ENCODE peak calls at places on chromosome 1, in eight cellular contexts. L is fibroblast of the conjunctiva; O is BJ; A is T-cell; G is HEK293T; X is iris pigment epithelial cell; S is activated CD8-positive, alpha-beta memory T cell treated with anti-CD3 and anti-CD28 coated beads, Interleukin-2, amount 50 U/mL, for 4 hours; N is cardiac fibroblast. R is an unnamed sample.

GRCh38 chr1:29946057-29946456 is 709.7 kb downstream of the PTPRU start:
- DNase-seq in G (no peak), S (no peak), L (no peak), A (no peak), X (no peak), N (no peak), O (no peak), R (no peak)

GRCh38 chr1:50175711-50176562 is 67.2 kb downstream of the ELAVL4 start:
- DNase-seq in S (no peak), G (no peak), A (no peak), L (no peak), N (no peak), O (no peak), X (no peak), R (no peak)

GRCh38 chr1:107877749-107878148 is 87.2 kb downstream of the VAV3 start:
- DNase-seq in N (no peak), A (no peak), G (no peak), O (no peak), X (no peak), L (no peak), S (no peak), R (no peak)

GRCh38 chr1:211788626-211789025 is 41.9 kb downstream of the LPGAT1 start:
- DNase-seq in S (no peak), L (peak), N (peak), G (no peak), X (peak), A (no peak), O (no peak), R (no peak)

GRCh38 chr1:35939484-35939883 is 8.6 kb downstream of the AGO3 start:
- DNase-seq in L (no peak), G (no peak), S (no peak), O (no peak), N (no peak), A (no peak), X (no peak), R (no peak)

GRCh38 chr1:211135342-211135950 is 1.5 kb upstream of the KCNH1 start:
- DNase-seq in A (no peak), S (no peak), O (peak), N (peak), X (peak), L (peak), G (peak), R (peak)

GRCh38 chr1:61182049-61182448 is 99.7 kb downstream of the NFIA start:
- DNase-seq in G (no peak), A (no peak), L (peak), O (no peak), N (peak), S (no peak), X (peak), R (no peak)

GRCh38 chr1:29398431-29398830 is 162.1 kb downstream of the PTPRU start:
- DNase-seq in A (no peak), X (no peak), O (no peak), S (no peak), L (no peak), G (peak), N (peak), R (no peak)

GRCh38 chr1:6622396-6623152 is 2.1 kb upstream of the THAP3 start:
- DNase-seq in S (no peak), L (no peak), A (no peak), G (no peak), O (no peak), X (no peak), N (no peak), R (no peak)